ENCODE peak calls at places on chromosome 12, in eight cellular contexts. A is MCF 10A; Q is dorsolateral prefrontal cortex; Z is CD4-positive, alpha-beta T cell; U is EL; W is MV-4-11; P is left kidney; B is HFFc6. Y is an unnamed sample.

GRCh38 chr12:5944688-5945070 is 380 bp downstream of the ANO2 start:
- DNase-seq in Z (no peak), B (no peak), Q (no peak), W (no peak), P (peak), A (no peak), U (no peak), Y (no peak)

GRCh38 chr12:30980886-30981662 is 54.5 kb downstream of the TSPAN11 start:
- DNase-seq in B (no peak), W (no peak), U (no peak), P (no peak), Q (no peak), A (no peak), Z (no peak), Y (no peak)

GRCh38 chr12:108307006-108307405 is 32.1 kb downstream of the CMKLR1 start:
- DNase-seq in A (peak), U (peak), P (no peak), Q (no peak), Z (no peak), B (no peak), W (peak), Y (peak)

GRCh38 chr12:62931481-62931880 is 3.5 kb downstream of the PPM1H start:
- DNase-seq in A (no peak), P (no peak), U (no peak), Q (no peak), W (no peak), Z (no peak), B (no peak), Y (no peak)

GRCh38 chr12:128789356-128789929 is 34.3 kb downstream of the SLC15A4 start:
- DNase-seq in W (peak), B (no peak), P (no peak), A (no peak), Q (no peak), U (no peak), Z (no peak), Y (no peak)

GRCh38 chr12:50728417-50728816 is 35.5 kb upstream of the ATF1 start:
- DNase-seq in B (no peak), U (no peak), Q (peak), W (peak), A (no peak), P (peak), Z (no peak), Y (no peak)

GRCh38 chr12:227286-227915 is 13.4 kb upstream of the SLC6A12 start:
- DNase-seq in Z (no peak), W (no peak), P (no peak), U (no peak), Q (no peak), A (no peak), B (no peak), Y (no peak)

GRCh38 chr12:52486166-52487105 is 6.6 kb downstream of the KRT6A start:
- DNase-seq in U (no peak), Q (no peak), B (no peak), P (no peak), A (peak), W (no peak), Z (no peak), Y (no peak)

GRCh38 chr12:89707623-89707991 is 1.0 kb downstream of the ATP2B1 start:
- DNase-seq in A (peak), Q (peak), Z (no peak), U (peak), P (peak), B (no peak), W (no peak), Y (no peak)

GRCh38 chr12:127802271-127802670 is 464.7 kb upstream of the TMEM132C start:
- DNase-seq in W (no peak), Q (no peak), A (no peak), P (no peak), U (no peak), Z (no peak), B (no peak), Y (no peak)

GRCh38 chr12:124694846-124695497 is 127.6 kb upstream of the NCOR2 start:
- DNase-seq in Z (no peak), B (peak), W (no peak), A (peak), U (peak), P (peak), Q (no peak), Y (peak)

GRCh38 chr12:3726455-3726854 is 26.5 kb downstream of the CRACR2A start:
- DNase-seq in B (no peak), U (no peak), P (no peak), Q (no peak), Z (no peak), W (no peak), A (no peak), Y (no peak)

GRCh38 chr12:131313635-131314034 is 359.9 kb downstream of the ADGRD1 start:
- DNase-seq in P (no peak), A (no peak), Z (no peak), U (no peak), W (no peak), Q (no peak), B (no peak), Y (no peak)

GRCh38 chr12:63967358-63967757 is 122.9 kb downstream of the SRGAP1 start:
- DNase-seq in W (no peak), Q (no peak), B (peak), Z (no peak), A (peak), U (peak), P (no peak), Y (no peak)

GRCh38 chr12:132344181-132344580 is 14.8 kb upstream of the GALNT9 start:
- DNase-seq in Z (no peak), W (no peak), P (no peak), B (no peak), Q (no peak), A (no peak), U (no peak), Y (no peak)

GRCh38 chr12:86389949-86390348 is 133.8 kb upstream of the MGAT4C start:
- DNase-seq in A (peak), B (no peak), Z (no peak), U (no peak), P (no peak), Q (no peak), W (no peak), Y (no peak)

GRCh38 chr12:121217761-121218160 is 7.8 kb downstream of the P2RX4 start:
- DNase-seq in B (no peak), U (no peak), P (no peak), W (no peak), A (no peak), Z (no peak), Q (peak), Y (no peak)

GRCh38 chr12:15984097-15984800 is 73.1 kb downstream of the DERA start:
- DNase-seq in B (no peak), Q (no peak), Z (no peak), W (no peak), U (no peak), A (no peak), P (no peak), Y (no peak)

Y was measured in GM04504.